ENCODE peak calls at places on chromosomes 3 and 15, in five cellular contexts. U, C, D, H and A are unnamed samples.

GRCh38 chr3:136070334-136070733 is 104.8 kb downstream of the PPP2R3A start:
- DNase-seq in C (no peak), H (no peak), U (peak), D (peak), A (peak)

GRCh38 chr3:71425491-71426071 is 157.9 kb downstream of the FOXP1 start:
- DNase-seq in D (peak), H (no peak), U (no peak), C (no peak), A (peak)

GRCh38 chr3:43765417-43766030 is 74.8 kb downstream of the ABHD5 start:
- DNase-seq in H (no peak), U (peak), C (no peak), D (peak), A (no peak)

GRCh38 chr3:13620776-13621365 is 71.9 kb downstream of the FBLN2 start:
- DNase-seq in C (no peak), U (no peak), D (no peak), H (no peak), A (no peak)

GRCh38 chr15:88312941-88313579 is 56.5 kb upstream of the NTRK3 start:
- DNase-seq in C (no peak), U (no peak), H (no peak), D (no peak), A (no peak)

GRCh38 chr3:98695816-98696215 is 67.3 kb upstream of the ST3GAL6 start:
- DNase-seq in D (no peak), H (no peak), U (peak), C (no peak), A (no peak)

GRCh38 chr3:57161131-57161538 is 4.0 kb downstream of the IL17RD start:
- DNase-seq in D (peak), H (no peak), C (no peak), U (peak), A (no peak)

GRCh38 chr3:4982773-4983738 is 3.8 kb downstream of the BHLHE40 start:
- DNase-seq in C (no peak), U (peak), H (no peak), D (peak), A (peak)

GRCh38 chr15:101775136-101775535 is 28.2 kb upstream of the OR4F6 start:
- DNase-seq in C (no peak), H (no peak), U (no peak), D (no peak), A (no peak)

GRCh38 chr15:32941823-32942222 is 224.0 kb downstream of the GREM1 start:
- DNase-seq in C (no peak), U (no peak), H (no peak), D (no peak), A (no peak)

GRCh38 chr3:157237886-157238285 is 77.9 kb upstream of the CCNL1 start:
- DNase-seq in C (no peak), D (no peak), H (no peak), U (no peak), A (no peak)

GRCh38 chr3:132034097-132034485 is 723 bp downstream of the CPNE4 start:
- DNase-seq in D (no peak), H (no peak), C (peak), U (no peak), A (no peak)

GRCh38 chr3:37458162-37458895 is 283.9 kb upstream of the LRRFIP2 start:
- DNase-seq in H (no peak), C (no peak), U (no peak), D (peak), A (no peak)

GRCh38 chr3:23876901-23877300 is 39.9 kb downstream of the NKIRAS1 start:
- DNase-seq in H (no peak), C (no peak), U (no peak), D (peak), A (no peak)

GRCh38 chr3:23874359-23875120 is 42.2 kb downstream of the NKIRAS1 start:
- DNase-seq in H (no peak), D (peak), U (peak), C (no peak), A (peak)

GRCh38 chr3:23877324-23877980 is 39.3 kb downstream of the NKIRAS1 start:
- DNase-seq in H (no peak), D (peak), C (no peak), U (peak), A (peak)

GRCh38 chr3:23873941-23874340 is 42.8 kb downstream of the NKIRAS1 start:
- DNase-seq in D (peak), H (no peak), C (no peak), U (peak), A (no peak)

DNA sequence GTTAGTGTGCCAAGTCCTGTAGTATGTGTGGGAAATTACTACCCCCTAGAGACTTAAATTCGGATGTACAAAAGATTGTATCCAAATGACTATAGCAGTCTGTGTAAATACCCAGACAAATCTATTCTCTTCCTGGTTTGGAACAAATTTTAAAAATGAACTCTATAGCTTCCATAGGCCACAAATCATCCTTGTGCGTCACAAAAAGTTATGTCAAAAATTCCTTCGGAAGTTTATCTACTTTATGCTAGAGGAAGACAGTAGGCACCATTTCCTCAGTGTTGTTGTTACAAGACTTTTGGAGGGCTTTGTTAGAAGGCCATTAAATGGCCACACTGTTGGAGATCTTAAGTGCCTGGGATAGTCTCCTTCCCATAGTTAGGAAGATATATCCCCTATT is 41.5 kb downstream of the NKIRAS1 start:
- DNase-seq in U (no peak), H (no peak), D (no peak), C (no peak), A (no peak)
- TF ChIP-seq CTCF in U (no peak), H (no peak), D (no peak), C (no peak), A (no peak)

DNA sequence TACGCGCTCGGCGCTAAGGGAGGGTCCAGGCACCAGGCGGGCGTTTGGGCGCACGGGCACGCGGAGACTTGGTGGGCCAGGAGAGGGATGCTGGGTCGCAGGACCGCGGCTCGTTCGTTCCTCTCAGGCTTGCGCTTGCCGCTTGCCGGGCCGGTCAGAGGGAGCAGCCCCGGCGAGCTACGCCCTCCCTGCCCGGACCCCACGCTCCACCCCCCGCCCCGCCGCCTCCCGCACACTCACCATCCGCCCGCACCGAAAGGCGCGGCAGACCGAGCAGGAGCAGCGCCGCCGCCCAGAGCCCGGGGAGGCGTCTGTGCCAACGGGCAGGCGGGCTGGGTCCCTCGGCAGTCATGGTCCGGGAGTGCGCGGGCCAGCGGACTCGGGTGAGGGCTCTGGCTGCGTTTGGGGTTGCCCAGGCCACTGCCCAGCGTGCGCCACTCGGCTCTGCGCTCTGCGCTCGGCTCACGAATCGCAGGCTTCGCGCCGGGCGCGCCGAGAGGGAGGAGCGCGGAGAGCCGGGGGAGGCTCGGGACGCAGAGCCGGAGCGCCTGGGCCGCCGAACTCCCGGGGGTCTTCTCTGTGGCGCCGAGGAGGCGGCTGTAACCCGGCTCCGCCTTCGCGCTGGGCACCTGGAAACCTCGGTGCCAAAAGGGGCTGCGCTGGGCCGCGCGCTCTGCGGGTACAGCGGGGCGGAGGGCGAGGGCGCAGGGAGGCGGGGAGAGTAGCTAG is at the start of gene SUSD5:
- DNase-seq in H (peak), D (peak), C (peak), U (peak), A (peak)
- TF ChIP-seq CTCF in H (no peak), D (no peak), C (no peak), U (no peak), A (no peak)

GRCh38 chr3:53486961-53487654 is 7.3 kb upstream of the CACNA1D start:
- DNase-seq in C (no peak), H (no peak), D (no peak), U (no peak), A (no peak)
- TF ChIP-seq CTCF in C (no peak), H (no peak), D (no peak), U (no peak), A (peak)

DNA sequence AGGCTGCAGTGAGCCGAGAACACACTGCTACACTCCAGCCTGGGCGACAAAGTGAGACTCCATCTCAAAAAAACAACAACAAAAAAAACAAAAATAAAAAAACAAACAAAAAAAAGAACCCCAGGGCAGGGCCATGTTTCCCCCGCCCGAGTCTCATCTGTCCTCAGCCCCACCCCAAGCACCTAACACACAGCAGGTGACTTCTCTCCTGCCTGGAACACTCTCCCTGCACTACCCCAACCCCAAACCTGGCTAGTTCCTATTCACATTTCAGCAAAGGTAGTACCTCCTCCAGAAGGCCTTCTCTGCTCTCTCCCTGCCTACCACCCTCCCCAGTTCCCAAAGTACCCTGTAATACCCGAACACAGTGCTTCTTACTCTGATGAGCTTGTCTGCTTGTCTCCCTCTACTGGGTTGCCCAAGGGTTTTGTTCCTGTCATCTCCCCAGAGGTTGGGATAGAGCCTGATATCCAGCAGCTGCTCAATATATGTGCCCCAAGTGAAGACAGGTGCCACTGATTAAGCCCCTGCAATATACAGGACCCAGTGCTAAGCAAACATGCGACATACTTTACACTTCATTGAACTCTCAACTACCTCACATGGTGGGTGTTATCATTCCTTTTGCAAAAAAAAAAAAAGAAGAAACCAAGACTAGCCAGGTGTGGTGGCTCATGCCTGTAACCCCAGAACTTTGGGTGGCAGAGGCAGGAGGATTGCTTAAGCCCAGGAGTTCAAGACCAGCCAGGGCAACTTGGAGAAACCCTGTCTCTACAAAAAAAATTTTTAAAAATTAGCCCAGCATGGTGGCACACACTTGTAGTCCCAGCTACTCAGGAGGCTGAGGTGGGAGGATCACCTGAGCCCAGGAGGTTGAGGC is 103.6 kb downstream of the DAPK2 start:
- DNase-seq in D (no peak), U (no peak), C (peak), H (no peak), A (no peak)
- TF ChIP-seq CTCF in D (no peak), U (no peak), C (no peak), H (no peak), A (no peak)

GRCh38 chr15:35697549-35698299 is 151.8 kb upstream of the DPH6 start:
- DNase-seq in C (no peak), U (peak), D (peak), H (no peak), A (peak)
- TF ChIP-seq CTCF in C (no peak), U (peak), D (no peak), H (no peak), A (no peak)

GRCh38 chr15:36693644-36694043 is 114.2 kb downstream of the CDIN1 start:
- DNase-seq in H (no peak), U (no peak), D (no peak), C (no peak), A (no peak)

GRCh38 chr15:36691596-36691995 is 112.2 kb downstream of the CDIN1 start:
- DNase-seq in C (no peak), H (no peak), U (no peak), D (no peak), A (no peak)

GRCh38 chr15:36688310-36689102 is 109.1 kb downstream of the CDIN1 start:
- DNase-seq in D (peak), C (no peak), U (peak), H (no peak), A (peak)
- TF ChIP-seq CTCF in D (no peak), C (no peak), U (no peak), H (no peak), A (no peak)

GRCh38 chr3:126959921-126960603 is 22.9 kb upstream of the PLXNA1 start:
- DNase-seq in U (peak), D (peak), H (no peak), C (no peak), A (peak)
- TF ChIP-seq CTCF in U (peak), D (peak), H (peak), C (no peak), A (peak)